ENCODE peak calls at places on chromosomes 12 and 14, in ten cellular contexts. T is bronchial epithelial cell, S is AG04450, Z is upper lobe of left lung, G is SK-N-SH, D is H9, V is type B pancreatic cell, H is pancreas, W is astrocyte, Q is suprapubic skin. L is an unnamed sample.

GRCh38 chr14:22174412-22174811 is 414.6 kb downstream of the DAD1 start:
- DNase-seq in T (no peak), S (no peak), Z (no peak), G (no peak), D (no peak), V (no peak), H (no peak), W (no peak), Q (no peak), L (no peak)

GRCh38 chr14:64591809-64592208 is 42.0 kb downstream of the PPP1R36 start:
- DNase-seq in T (no peak), S (no peak), Z (no peak), G (no peak), D (no peak), V (no peak), H (no peak), W (no peak), Q (no peak), L (no peak)

GRCh38 chr14:76904100-76904739 is 78.0 kb downstream of the LRRC74A start:
- DNase-seq in T (peak), S (peak), Z (no peak), G (peak), D (no peak), V (no peak), H (no peak), W (peak), Q (no peak), L (no peak)

GRCh38 chr12:100612557-100612956 is 39.1 kb downstream of the GAS2L3 start:
- DNase-seq in T (no peak), S (no peak), Z (no peak), G (no peak), D (no peak), V (no peak), H (no peak), W (no peak), Q (no peak), L (no peak)

GRCh38 chr12:106246891-106247730 is 709 bp downstream of the CKAP4 start:
- DNase-seq in T (peak), S (no peak), Z (peak), G (peak), D (no peak), V (no peak), H (peak), W (no peak), Q (peak), L (peak)

GRCh38 chr12:72723732-72724131 is 451.6 kb downstream of the TRHDE start:
- DNase-seq in T (no peak), S (no peak), Z (no peak), G (no peak), D (no peak), V (no peak), H (no peak), W (no peak), Q (no peak), L (no peak)

GRCh38 chr14:101561145-101561896 is at the start of gene DIO3:
- DNase-seq in T (no peak), S (no peak), Z (no peak), G (peak), D (peak), V (no peak), H (no peak), W (peak), Q (no peak), L (no peak)

GRCh38 chr12:52151859-52152783 is 39.7 kb downstream of the KRT80 start:
- DNase-seq in T (peak), S (no peak), Z (peak), G (peak), D (peak), V (no peak), H (peak), W (no peak), Q (peak), L (peak)

GRCh38 chr12:127579446-127579845 is 687.5 kb upstream of the TMEM132C start:
- DNase-seq in T (no peak), S (no peak), Z (no peak), G (no peak), D (no peak), V (no peak), H (no peak), W (no peak), Q (no peak), L (peak)

GRCh38 chr12:26239508-26240328 is 44.3 kb downstream of the SSPN start:
- DNase-seq in T (peak), S (peak), Z (no peak), G (no peak), D (no peak), V (no peak), H (peak), W (peak), Q (peak), L (peak)

GRCh38 chr14:72894323-72894622 is 372 bp upstream of the DPF3 start:
- DNase-seq in T (no peak), S (no peak), Z (no peak), G (no peak), D (no peak), V (no peak), H (no peak), W (no peak), Q (no peak), L (no peak)

GRCh38 chr12:50545783-50546182 is 41.0 kb downstream of the DIP2B start:
- DNase-seq in T (no peak), S (no peak), Z (no peak), G (no peak), D (no peak), V (no peak), H (no peak), W (no peak), Q (no peak), L (no peak)

GRCh38 chr14:92511472-92512247 is 1.9 kb upstream of the RIN3 start:
- DNase-seq in T (peak), S (peak), Z (no peak), G (peak), D (no peak), V (no peak), H (no peak), W (peak), Q (peak), L (no peak)

GRCh38 chr14:84804498-84805294 is 725.2 kb upstream of the FLRT2 start:
- DNase-seq in T (no peak), S (no peak), Z (no peak), G (no peak), D (no peak), V (no peak), H (no peak), W (no peak), Q (no peak), L (no peak)

GRCh38 chr12:111247083-111247783 is 121.7 kb downstream of the PHETA1 start:
- DNase-seq in T (no peak), S (no peak), Z (no peak), G (no peak), D (no peak), V (no peak), H (no peak), W (no peak), Q (no peak), L (no peak)

GRCh38 chr14:102192840-102193502 is 53.3 kb downstream of the WDR20 start:
- DNase-seq in T (no peak), S (no peak), Z (no peak), G (peak), D (no peak), V (no peak), H (no peak), W (no peak), Q (no peak), L (no peak)

GRCh38 chr12:48157889-48158370 is 615 bp upstream of the ASB8 start:
- DNase-seq in T (no peak), S (no peak), Z (no peak), G (no peak), D (no peak), V (no peak), H (no peak), W (no peak), Q (no peak), L (no peak)

GRCh38 chr12:81080431-81080983 is 2.6 kb downstream of the ACSS3 start:
- DNase-seq in T (no peak), S (no peak), Z (no peak), G (no peak), D (no peak), V (no peak), H (no peak), W (peak), Q (no peak), L (no peak)

GRCh38 chr12:92070864-92071445 is 74.7 kb downstream of the BTG1 start:
- DNase-seq in T (no peak), S (no peak), Z (peak), G (no peak), D (no peak), V (no peak), H (peak), W (no peak), Q (no peak), L (peak)

DNA sequence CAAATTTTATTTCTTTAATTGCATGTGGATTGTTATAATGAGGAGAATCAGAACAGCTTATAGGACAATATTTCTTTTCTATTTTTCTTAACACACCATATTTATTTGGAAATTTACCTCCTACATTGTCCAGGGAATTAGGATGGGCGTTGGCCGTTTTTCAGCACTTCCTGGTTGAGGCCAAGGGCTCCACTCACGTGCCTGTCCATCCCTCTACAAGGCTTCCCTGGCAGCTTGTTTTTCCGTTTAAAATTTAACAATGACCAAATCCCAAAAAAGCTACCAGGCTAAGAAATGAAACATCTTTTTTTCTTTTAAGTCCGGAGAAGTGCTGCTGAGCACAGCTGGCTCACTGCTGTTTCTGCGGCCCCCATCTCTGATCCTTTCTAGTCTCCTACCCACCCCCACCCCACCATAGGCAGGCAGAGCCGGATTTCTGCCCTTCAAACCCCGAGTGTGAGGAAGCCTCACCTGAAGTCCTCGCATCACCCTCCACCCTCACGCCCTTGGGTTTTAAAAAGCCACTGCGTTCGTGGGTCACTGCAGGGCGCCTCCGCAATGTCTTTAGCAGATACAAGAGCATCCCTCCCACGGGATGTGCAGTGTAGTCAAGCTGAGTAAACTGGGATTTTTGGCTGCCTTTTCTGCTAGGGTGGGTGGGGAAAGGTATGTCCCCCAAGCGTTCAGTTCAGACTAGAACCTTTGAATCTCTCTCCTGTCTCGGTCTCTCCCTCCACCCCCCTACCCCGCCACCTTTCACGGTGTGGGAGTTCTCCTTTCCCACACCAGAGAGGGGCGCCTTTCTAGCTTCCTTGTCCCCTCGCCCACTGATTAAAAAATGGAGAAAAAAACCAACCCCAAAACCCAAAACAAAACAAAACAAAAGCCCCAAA is 767 bp upstream of the FAR2 start:
- DNase-seq in T (no peak), S (no peak), Z (peak), G (peak), D (no peak), V (no peak), H (no peak), W (no peak), Q (no peak), L (peak)
- TF ChIP-seq CTCF in T (no peak), S (no peak), Z (no peak), G (peak), D (no peak), V (no peak), H (no peak), W (no peak), Q (no peak), L (no peak)

DNA sequence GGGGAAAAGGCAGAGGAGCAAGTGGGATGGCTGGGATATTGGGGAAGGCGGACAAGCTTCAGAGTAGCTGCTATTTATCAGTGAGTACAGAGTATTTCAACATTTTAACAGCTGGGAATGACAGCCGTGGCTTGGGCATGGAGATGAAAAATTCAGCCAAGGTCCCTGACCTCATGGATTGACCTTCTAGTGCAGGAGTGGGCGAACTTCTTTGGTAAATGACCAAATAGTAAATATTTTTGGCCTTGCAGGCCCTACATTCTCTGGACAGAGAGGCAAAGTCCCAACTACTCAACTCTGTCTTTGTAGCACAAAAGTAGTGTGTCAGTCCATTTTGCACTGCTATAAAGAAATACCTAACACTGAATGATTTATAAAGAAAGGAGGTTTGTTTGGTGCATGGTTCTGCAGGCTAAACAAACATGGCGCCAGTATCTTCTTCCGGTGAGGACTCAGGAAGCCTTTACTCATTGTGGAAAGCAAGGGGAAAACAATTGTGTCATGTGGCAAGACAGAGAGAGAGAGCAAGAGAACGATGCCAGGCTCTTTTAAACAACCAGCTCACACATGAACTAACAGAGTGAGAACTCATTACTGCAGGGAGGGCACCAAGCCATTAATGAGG is 33.6 kb downstream of the TMEM233 start:
- DNase-seq in T (no peak), S (no peak), Z (no peak), G (no peak), D (no peak), V (no peak), H (no peak), W (no peak), Q (no peak), L (no peak)
- TF ChIP-seq CTCF in T (no peak), S (no peak), Z (no peak), G (no peak), D (no peak), V (no peak), H (no peak), W (no peak), Q (no peak), L (no peak)

DNA sequence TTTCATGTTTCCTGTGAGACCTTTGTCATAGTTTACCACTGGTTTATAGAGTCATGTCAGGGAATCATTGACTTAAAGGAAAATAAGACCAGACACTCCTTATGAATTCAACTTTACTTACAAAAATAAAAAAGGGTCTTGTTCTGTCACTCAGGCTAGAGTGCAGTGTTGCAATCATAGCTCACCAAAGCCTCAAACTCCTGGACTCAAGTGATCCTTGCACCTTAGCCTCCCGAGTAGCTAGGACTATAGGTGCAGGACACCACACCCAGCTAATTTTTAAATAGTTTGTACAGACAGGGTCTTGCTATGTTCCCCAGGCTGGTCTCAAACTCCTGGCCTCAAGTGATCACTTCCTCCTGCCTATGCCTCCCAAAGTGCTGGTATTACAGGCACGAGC is 19.0 kb downstream of the SLC41A2 start:
- DNase-seq in T (no peak), S (no peak), Z (no peak), G (no peak), D (no peak), V (no peak), H (no peak), W (no peak), Q (no peak), L (no peak)
- TF ChIP-seq CTCF in T (no peak), S (no peak), Z (no peak), G (no peak), D (no peak), V (no peak), H (no peak), W (no peak), Q (no peak), L (no peak)

GRCh38 chr12:114608509-114608908 is 75.5 kb downstream of the TBX3 start:
- DNase-seq in T (no peak), S (no peak), Z (no peak), G (no peak), D (no peak), V (no peak), H (no peak), W (no peak), Q (no peak), L (no peak)
- TF ChIP-seq CTCF in T (no peak), S (no peak), Z (no peak), G (no peak), D (no peak), V (no peak), H (no peak), W (no peak), Q (no peak), L (no peak)

DNA sequence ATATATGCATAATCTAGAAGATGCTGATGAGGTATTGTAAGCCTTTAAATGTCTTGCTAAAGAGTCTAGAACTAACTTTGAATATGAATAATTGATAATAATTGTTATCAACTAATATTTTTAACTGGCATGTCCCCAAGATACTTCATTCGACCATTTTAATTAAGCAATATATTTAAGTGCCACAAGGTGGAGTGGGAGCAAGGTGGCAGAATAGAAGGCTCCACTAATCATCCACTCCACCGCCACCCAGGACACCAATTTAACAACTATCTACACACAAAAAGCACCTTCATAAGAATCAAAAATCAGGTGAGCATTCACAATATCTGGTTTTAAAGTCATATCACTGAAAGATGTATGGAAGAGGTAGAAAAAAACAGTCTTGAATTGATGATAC is 409.6 kb downstream of the SEC23A start:
- DNase-seq in T (no peak), S (no peak), Z (no peak), G (no peak), D (no peak), V (no peak), H (no peak), W (no peak), Q (no peak), L (no peak)
- TF ChIP-seq CTCF in T (no peak), S (no peak), Z (no peak), G (no peak), D (peak), V (no peak), H (no peak), W (no peak), Q (no peak), L (no peak)

DNA sequence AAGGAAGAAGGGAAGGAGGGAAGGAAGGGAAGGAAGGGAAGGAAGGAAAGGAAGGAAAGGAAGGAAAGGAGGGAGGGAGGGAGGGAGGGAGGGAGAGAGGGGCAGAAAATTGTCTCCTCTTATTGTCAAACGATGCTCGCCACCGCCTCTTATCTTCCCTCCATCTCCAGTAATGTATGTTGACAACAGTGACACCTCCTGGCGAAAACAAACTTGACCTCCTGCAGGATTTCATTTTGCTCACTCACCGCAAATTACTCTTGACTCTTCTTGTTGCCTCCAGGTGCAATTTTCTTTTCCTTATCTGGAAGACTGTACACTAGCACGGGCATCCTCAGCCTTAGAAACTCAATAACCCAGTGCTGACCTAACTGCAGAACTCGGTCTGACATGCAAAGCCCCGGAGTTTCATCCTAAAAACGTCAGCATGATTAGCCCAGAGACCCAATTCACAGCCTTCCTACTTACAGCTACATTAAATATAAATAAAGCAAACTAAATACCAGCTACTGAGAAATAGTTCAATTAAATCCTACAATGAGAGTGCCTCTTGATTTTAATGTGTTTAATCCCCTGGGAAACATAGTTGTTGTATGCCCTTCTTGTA is 512.4 kb upstream of the TMPO start:
- DNase-seq in T (peak), S (no peak), Z (no peak), G (peak), D (peak), V (no peak), H (peak), W (peak), Q (no peak), L (peak)
- TF ChIP-seq CTCF in T (peak), S (peak), Z (peak), G (peak), D (peak), V (peak), H (no peak), W (peak), Q (no peak), L (no peak)

GRCh38 chr12:18340186-18340585 is 78.9 kb downstream of the PIK3C2G start:
- DNase-seq in T (no peak), S (no peak), Z (no peak), G (no peak), D (no peak), V (no peak), H (no peak), W (no peak), Q (no peak), L (no peak)
- TF ChIP-seq CTCF in T (no peak), S (no peak), Z (no peak), G (no peak), D (no peak), V (no peak), H (no peak), W (no peak), Q (no peak), L (no peak)

GRCh38 chr14:74549588-74549987 is 56.0 kb downstream of the ISCA2 start:
- DNase-seq in T (peak), S (no peak), Z (no peak), G (no peak), D (no peak), V (no peak), H (no peak), W (no peak), Q (no peak), L (no peak)
- TF ChIP-seq CTCF in T (peak), S (peak), Z (no peak), G (peak), D (peak), V (no peak), H (no peak), W (no peak), Q (no peak), L (no peak)